ENCODE peak calls at places on chromosomes 6 and 20, in six cellular contexts. M is T-helper 9 cell; Z is stimulated activated CD4-positive, alpha-beta T cell treated with anti-CD3 and anti-CD28 coated beads, Interleukin-12 subunit alpha, Interleukin-12 subunit beta, amount 100 ng/mL, for 48 hours; Y is progenitor cell of endocrine pancreas; E is activated CD4-positive, CD25-positive, alpha-beta regulatory T cell treated with anti-CD3 and anti-CD28 coated beads, Interleukin-2, amount 50 U/mL, for 72 hours; K is activated CD4-positive, alpha-beta T cell treated with anti-CD3 and anti-CD28 coated beads, Interleukin-2, amount 50 U/mL, for 48 hours. H is an unnamed sample.

GRCh38 chr20:15642676-15643075 is 930.6 kb downstream of the KIF16B start:
- DNase-seq in M (no peak), Z (no peak), Y (no peak), E (no peak), K (no peak), H (no peak)

GRCh38 chr20:40494238-40494637 is 194.8 kb downstream of the MAFB start:
- DNase-seq in M (no peak), Z (no peak), Y (no peak), E (no peak), K (no peak), H (no peak)

GRCh38 chr6:137011406-137011805 is 33.4 kb downstream of the IL20RA start:
- DNase-seq in M (no peak), Z (no peak), Y (no peak), E (no peak), K (no peak), H (no peak)

GRCh38 chr6:36980876-36981619 is 4.9 kb downstream of the MTCH1 start:
- DNase-seq in M (no peak), Z (no peak), Y (no peak), E (no peak), K (no peak), H (no peak)

GRCh38 chr20:4020256-4020655 is 4.9 kb upstream of the RNF24 start:
- DNase-seq in M (no peak), Z (no peak), Y (no peak), E (no peak), K (no peak), H (no peak)

GRCh38 chr6:26045939-26046368 is 41.3 kb upstream of the HFE start:
- DNase-seq in M (no peak), Z (no peak), Y (no peak), E (no peak), K (no peak), H (no peak)

GRCh38 chr20:15487030-15487429 is 1086.2 kb downstream of the KIF16B start:
- DNase-seq in M (no peak), Z (no peak), Y (no peak), E (no peak), K (no peak), H (no peak)

GRCh38 chr6:40398810-40399477 is 188.2 kb downstream of the LRFN2 start:
- DNase-seq in M (no peak), Z (no peak), Y (no peak), E (no peak), K (no peak), H (no peak)

GRCh38 chr6:148157841-148158240 is 184.8 kb upstream of the SASH1 start:
- DNase-seq in M (no peak), Z (no peak), Y (no peak), E (no peak), K (no peak), H (no peak)

GRCh38 chr6:135722679-135723078 is 128.8 kb upstream of the PDE7B start:
- DNase-seq in M (no peak), Z (no peak), Y (no peak), E (no peak), K (no peak), H (no peak)

GRCh38 chr6:82711105-82711829 is 347.6 kb downstream of the TPBG start:
- DNase-seq in M (no peak), Z (no peak), Y (no peak), E (no peak), K (no peak), H (no peak)

GRCh38 chr20:11502051-11502450 is 415.6 kb upstream of the BTBD3 start:
- DNase-seq in M (no peak), Z (no peak), Y (no peak), E (no peak), K (no peak), H (no peak)

GRCh38 chr6:21587925-21588811 is 5.4 kb upstream of the SOX4 start:
- DNase-seq in M (no peak), Z (no peak), Y (peak), E (peak), K (peak), H (peak)

GRCh38 chr6:26445934-26446667 is 5.8 kb downstream of the BTN3A3 start:
- DNase-seq in M (no peak), Z (no peak), Y (no peak), E (no peak), K (peak), H (no peak)

H was measured in stimulated activated naive B cell treated with anti-CD40 and anti-IgM and Interleukin-4, amounts not matched to agents 10 μg/mL and 1 μg/mL and 100 μg/mL, for 72 hours.